ENCODE peak calls at places on chromosomes 7 and 10, in eight cellular contexts. H is glomerular endothelial cell; I is substantia nigra; X is activated CD8-positive, alpha-beta memory T cell treated with anti-CD3 and anti-CD28 coated beads for 24 hours; L is NCI-H510A treated with DMSO at 0.1 percent for 48 hours; G is H54; N is right cardiac atrium; S is kidney. Y is an unnamed sample.

GRCh38 chr7:97145068-97145467 is 27.6 kb downstream of the SDHAF3 start:
- DNase-seq in X (no peak), N (no peak), H (peak), L (peak), S (no peak), G (no peak), I (no peak), Y (no peak)

GRCh38 chr7:120460928-120461327 is 188.0 kb downstream of the KCND2 start:
- DNase-seq in H (no peak), G (no peak), S (no peak), N (no peak), I (no peak), X (no peak), L (no peak), Y (no peak)

GRCh38 chr10:451021-451471 is 238.4 kb downstream of the DIP2C start:
- DNase-seq in G (no peak), S (peak), L (no peak), I (no peak), N (no peak), H (no peak), X (peak), Y (no peak)

GRCh38 chr10:27911006-27911405 is 87.9 kb downstream of the ODAD2 start:
- DNase-seq in G (no peak), I (peak), H (no peak), X (no peak), S (no peak), L (no peak), N (no peak), Y (no peak)

GRCh38 chr10:49049660-49050059 is 65.7 kb downstream of the VSTM4 start:
- DNase-seq in X (no peak), G (no peak), S (no peak), I (no peak), L (no peak), H (no peak), N (no peak), Y (no peak)

GRCh38 chr7:120337308-120337907 is 64.4 kb downstream of the KCND2 start:
- DNase-seq in L (no peak), S (no peak), N (no peak), I (no peak), X (no peak), H (no peak), G (peak), Y (no peak)

GRCh38 chr10:71772832-71773220 is 494 bp downstream of the VSIR start:
- DNase-seq in L (no peak), H (no peak), X (no peak), S (no peak), N (no peak), G (no peak), I (no peak), Y (no peak)

GRCh38 chr7:322111-322671 is 32.2 kb downstream of the FOXL3 start:
- DNase-seq in X (peak), G (peak), N (peak), I (peak), H (no peak), L (no peak), S (peak), Y (peak)

GRCh38 chr10:74078037-74078436 is 72.6 kb downstream of the AP3M1 start:
- DNase-seq in H (no peak), N (no peak), L (no peak), X (no peak), S (no peak), G (no peak), I (no peak), Y (no peak)

GRCh38 chr10:83522456-83522855 is 616.9 kb upstream of the GHITM start:
- DNase-seq in G (no peak), H (no peak), I (no peak), S (no peak), X (no peak), L (no peak), N (no peak), Y (no peak)

GRCh38 chr7:8982338-8982994 is 549.1 kb downstream of the NXPH1 start:
- DNase-seq in G (no peak), I (no peak), X (no peak), N (no peak), L (peak), S (no peak), H (no peak), Y (no peak)

GRCh38 chr10:14578060-14578952 is 196.4 kb downstream of the FAM107B start:
- DNase-seq in H (peak), S (no peak), N (no peak), L (no peak), G (no peak), X (no peak), I (no peak), Y (no peak)

GRCh38 chr7:157012113-157012547 is 1.7 kb upstream of the MNX1 start:
- DNase-seq in N (no peak), G (no peak), L (no peak), H (no peak), X (no peak), I (no peak), S (no peak), Y (no peak)

GRCh38 chr10:88858493-88858892 is 6.8 kb upstream of the ANKRD22 start:
- DNase-seq in N (no peak), I (no peak), G (no peak), H (no peak), S (no peak), L (no peak), X (no peak), Y (no peak)

GRCh38 chr7:1961776-1962276 is 270.9 kb downstream of the MAD1L1 start:
- DNase-seq in L (no peak), S (peak), I (no peak), N (no peak), G (no peak), H (no peak), X (peak), Y (no peak)

GRCh38 chr10:86944031-86944419 is 13.4 kb downstream of the MMRN2 start:
- DNase-seq in S (no peak), I (no peak), H (no peak), L (no peak), N (no peak), G (no peak), X (peak), Y (no peak)

GRCh38 chr10:89625041-89625765 is 19.8 kb downstream of the PANK1 start:
- DNase-seq in I (no peak), N (no peak), L (no peak), S (no peak), H (no peak), X (no peak), G (no peak), Y (no peak)

GRCh38 chr10:36023939-36024338 is 381.8 kb upstream of the FZD8 start:
- DNase-seq in S (no peak), L (no peak), I (no peak), X (no peak), H (peak), G (peak), N (peak), Y (no peak)

Y was measured in neural crest cell.